ENCODE peak calls at places on chromosomes 4 and X, in five cellular contexts. H, K, D, R and L are unnamed samples.

GRCh38 chr4:132502096-132502552 is 647.0 kb upstream of the PCDH10 start:
- DNase-seq in H (no peak), K (no peak), D (no peak), R (no peak), L (no peak)

GRCh38 chr4:105909699-105910340 is 14.5 kb downstream of the NPNT start:
- DNase-seq in H (no peak), K (no peak), D (no peak), R (no peak), L (no peak)

GRCh38 chrX:118976599-118977340 is 2.4 kb downstream of the LONRF3 start:
- DNase-seq in H (peak), K (no peak), D (no peak), R (peak), L (peak)

GRCh38 chrX:13376857-13377441 is 57.1 kb upstream of the ATXN3L start:
- DNase-seq in H (peak), K (no peak), D (no peak), R (no peak), L (no peak)

GRCh38 chr4:100591156-100591876 is 73.5 kb upstream of the EMCN start:
- DNase-seq in H (no peak), K (no peak), D (no peak), R (no peak), L (no peak)

GRCh38 chr4:45063701-45064100 is 337.3 kb upstream of the GNPDA2 start:
- DNase-seq in H (peak), K (no peak), D (no peak), R (no peak), L (no peak)

GRCh38 chrX:140088438-140088837 is 123.1 kb upstream of the CXorf66 start:
- DNase-seq in H (no peak), K (no peak), D (no peak), R (no peak), L (no peak)

GRCh38 chrX:105013719-105014118 is 206.8 kb downstream of the TEX13A start:
- DNase-seq in H (no peak), K (no peak), D (no peak), R (no peak), L (no peak)

GRCh38 chr4:102263024-102263787 is 82.1 kb downstream of the SLC39A8 start:
- DNase-seq in H (peak), K (no peak), D (peak), R (peak), L (peak)

GRCh38 chrX:41781500-41781899 is 57.5 kb downstream of the GPR82 start:
- DNase-seq in H (peak), K (no peak), D (peak), R (peak), L (peak)

GRCh38 chrX:24550166-24550565 is 85.1 kb downstream of the PDK3 start:
- DNase-seq in H (no peak), K (no peak), D (no peak), R (no peak), L (no peak)

GRCh38 chrX:118736394-118737010 is 9.1 kb downstream of the IL13RA1 start:
- DNase-seq in H (no peak), K (no peak), D (no peak), R (no peak), L (no peak)

GRCh38 chr4:82643994-82644730 is 82.4 kb upstream of the TMEM150C start:
- DNase-seq in H (no peak), K (no peak), D (no peak), R (no peak), L (no peak)

GRCh38 chr4:26803462-26803861 is 57.2 kb upstream of the STIM2 start:
- DNase-seq in H (peak), K (no peak), D (no peak), R (no peak), L (no peak)

GRCh38 chr4:72084587-72085011 is 52.8 kb downstream of the NPFFR2 start:
- DNase-seq in H (no peak), K (no peak), D (no peak), R (peak), L (no peak)

GRCh38 chr4:188107931-188108843 is 1.2 kb downstream of the TRIML2 start:
- DNase-seq in H (no peak), K (peak), D (no peak), R (no peak), L (no peak)

GRCh38 chr4:6345096-6345830 is 75.6 kb downstream of the WFS1 start:
- DNase-seq in H (no peak), K (no peak), D (no peak), R (no peak), L (no peak)

GRCh38 chr4:104146048-104146447 is 348.6 kb downstream of the CXXC4 start:
- DNase-seq in H (no peak), K (no peak), D (no peak), R (no peak), L (no peak)

GRCh38 chrX:139766545-139766983 is 58.6 kb upstream of the MCF2 start:
- DNase-seq in H (no peak), K (no peak), D (no peak), R (no peak), L (peak)

GRCh38 chrX:139875831-139876230 is 57.0 kb downstream of the ATP11C start:
- DNase-seq in H (no peak), K (no peak), D (no peak), R (no peak), L (no peak)

GRCh38 chr4:75036046-75036445 is 103.1 kb downstream of the PARM1 start:
- DNase-seq in H (no peak), K (no peak), D (no peak), R (no peak), L (peak)

GRCh38 chr4:120815361-120815760 is 107.2 kb downstream of the PRDM5 start:
- DNase-seq in H (no peak), K (no peak), D (no peak), R (no peak), L (no peak)

GRCh38 chrX:36640232-36640631 is 367.9 kb upstream of the FAM47C start:
- DNase-seq in H (no peak), K (no peak), D (no peak), R (no peak), L (no peak)

GRCh38 chr4:189117426-189117825 is 823.2 kb upstream of the FRG1 start:
- DNase-seq in H (no peak), K (no peak), D (no peak), R (no peak), L (no peak)

GRCh38 chr4:72387959-72388358 is 181.1 kb downstream of the ADAMTS3 start:
- DNase-seq in H (no peak), K (no peak), D (no peak), R (no peak), L (no peak)

GRCh38 chrX:69951756-69952155 is 98.0 kb downstream of the AWAT2 start:
- DNase-seq in H (no peak), K (no peak), D (no peak), R (no peak), L (no peak)

GRCh38 chr4:3364634-3365314 is 72.0 kb downstream of the RGS12 start:
- DNase-seq in H (peak), K (peak), D (no peak), R (no peak), L (no peak)

GRCh38 chr4:121219222-121219621 is 55.1 kb upstream of the TNIP3 start:
- DNase-seq in H (no peak), K (no peak), D (no peak), R (no peak), L (no peak)

GRCh38 chr4:78119698-78120097 is 62.6 kb downstream of the FRAS1 start:
- DNase-seq in H (no peak), K (no peak), D (no peak), R (no peak), L (no peak)

GRCh38 chr4:138788857-138789256 is 226.7 kb upstream of the NOCT start:
- DNase-seq in H (no peak), K (no peak), D (no peak), R (peak), L (no peak)

GRCh38 chr4:138790993-138791392 is 224.6 kb upstream of the NOCT start:
- DNase-seq in H (no peak), K (no peak), D (no peak), R (no peak), L (no peak)

GRCh38 chr4:138789796-138790195 is 225.8 kb upstream of the NOCT start:
- DNase-seq in H (no peak), K (no peak), D (no peak), R (no peak), L (no peak)
- TF ChIP-seq GABPA in H (no peak), K (no peak), D (no peak), R (no peak), L (no peak)

GRCh38 chr4:37995981-37996770 is 36.0 kb downstream of the PTTG2 start:
- DNase-seq in H (no peak), K (peak), D (no peak), R (no peak), L (no peak)
- TF ChIP-seq GABPA in H (no peak), K (no peak), D (no peak), R (no peak), L (no peak)

GRCh38 chr4:5024673-5025072 is 5.4 kb upstream of the CYTL1 start:
- DNase-seq in H (no peak), K (no peak), D (no peak), R (no peak), L (no peak)
- TF ChIP-seq GABPA in H (no peak), K (no peak), D (no peak), R (no peak), L (no peak)

GRCh38 chr4:56655209-56655626 is 25.9 kb downstream of the HOPX start:
- DNase-seq in H (peak), K (no peak), D (no peak), R (no peak), L (no peak)
- TF ChIP-seq GABPA in H (no peak), K (no peak), D (no peak), R (no peak), L (no peak)

GRCh38 chrX:67104982-67105757 is 438.7 kb upstream of the AR start:
- DNase-seq in H (no peak), K (no peak), D (no peak), R (no peak), L (no peak)

GRCh38 chrX:67105758-67106116 is 438.1 kb upstream of the AR start:
- DNase-seq in H (no peak), K (no peak), D (no peak), R (no peak), L (no peak)

DNA sequence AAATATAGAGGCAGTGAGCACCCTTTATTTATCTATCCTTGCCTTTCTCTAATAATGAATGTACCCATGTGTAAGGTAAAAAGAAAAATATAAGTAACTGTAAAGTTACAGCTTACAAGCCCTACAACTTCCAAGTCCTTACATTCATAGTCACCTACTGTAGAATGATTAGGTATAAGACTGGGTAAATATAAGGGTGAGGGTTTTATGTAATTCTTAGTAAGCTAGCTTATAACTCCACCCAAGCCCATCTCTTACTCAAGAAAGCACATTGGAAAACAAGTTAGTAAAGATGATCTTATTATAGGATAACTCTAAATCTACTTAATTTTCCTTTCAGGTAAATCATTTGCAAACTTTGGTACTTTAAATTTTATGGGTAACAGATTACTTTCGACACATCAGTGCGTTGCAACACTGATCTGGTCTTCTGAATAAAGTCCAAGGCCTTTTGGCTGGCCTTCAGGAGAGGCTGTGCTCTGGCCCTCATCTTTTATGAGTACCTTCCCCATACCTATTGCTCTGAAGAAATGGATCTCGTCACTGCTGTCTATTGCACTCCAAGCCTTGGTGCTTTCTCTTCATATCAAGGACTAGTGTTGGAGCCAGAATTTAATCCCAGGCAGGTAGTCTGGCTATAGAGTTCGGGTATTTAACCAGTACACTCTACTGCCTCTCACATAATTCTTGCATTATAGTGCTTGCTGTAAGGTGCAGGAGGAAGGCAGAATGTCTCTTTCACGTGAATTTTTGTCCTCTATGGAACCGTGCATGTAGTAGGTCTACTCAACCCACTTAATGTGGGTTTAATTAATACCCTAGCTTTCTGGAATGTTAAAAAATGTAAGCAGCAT is 443.6 kb upstream of the AR start:
- DNase-seq in H (no peak), K (no peak), D (no peak), R (no peak), L (no peak)
- TF ChIP-seq GABPA in H (no peak), K (no peak), D (no peak), R (no peak), L (no peak)

DNA sequence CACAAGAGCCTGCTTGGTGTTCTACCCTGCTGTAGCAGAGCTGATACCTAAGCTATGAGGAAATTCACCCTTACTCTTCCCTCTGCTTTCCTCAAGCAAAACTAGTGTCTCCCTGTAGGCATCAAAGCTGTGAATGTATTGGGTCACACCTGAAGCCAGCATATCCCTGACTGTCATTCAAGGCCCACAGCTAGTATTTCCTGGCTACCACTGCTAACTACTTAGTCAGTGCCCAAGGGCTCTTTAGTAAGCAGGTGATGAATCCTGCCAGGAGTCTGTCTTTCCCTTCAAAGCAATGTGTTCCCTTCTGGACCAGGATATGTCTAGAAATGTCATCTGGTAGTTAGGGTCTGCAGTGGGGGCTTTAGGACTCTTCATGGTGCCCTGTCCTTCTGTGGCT is 125.7 kb downstream of the RPA4 start:
- DNase-seq in H (no peak), K (no peak), D (no peak), R (no peak), L (no peak)
- TF ChIP-seq GABPA in H (no peak), K (no peak), D (no peak), R (no peak), L (no peak)

DNA sequence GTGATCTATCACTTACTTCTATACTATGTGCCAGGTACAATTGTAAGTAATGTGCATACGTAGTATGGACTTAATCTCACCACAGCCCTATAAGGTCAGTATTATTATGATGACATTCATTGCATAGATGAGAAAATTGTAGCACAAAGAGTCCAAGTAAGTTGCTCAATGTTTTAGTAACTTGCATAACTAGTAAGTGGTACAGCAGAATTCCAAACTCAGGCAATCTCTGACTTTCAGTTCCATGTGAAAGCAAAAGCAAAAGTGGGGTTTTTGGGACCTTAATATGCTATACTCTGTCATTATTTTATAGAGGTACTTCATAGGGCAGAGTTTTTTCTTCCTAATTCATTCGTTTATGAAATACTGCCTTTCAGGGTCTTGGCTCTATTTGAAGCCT is 188.8 kb upstream of the VEGFC start:
- DNase-seq in H (no peak), K (no peak), D (no peak), R (no peak), L (no peak)
- TF ChIP-seq GABPA in H (no peak), K (no peak), D (no peak), R (no peak), L (no peak)

GRCh38 chr4:8732681-8733243 is 138.9 kb downstream of the HMX1 start:
- DNase-seq in H (no peak), K (no peak), D (no peak), R (no peak), L (no peak)

GRCh38 chr4:8732092-8732491 is 139.5 kb downstream of the CPZ start:
- DNase-seq in H (no peak), K (no peak), D (no peak), R (no peak), L (no peak)

GRCh38 chr4:8730681-8731080 is 138.1 kb downstream of the CPZ start:
- DNase-seq in H (no peak), K (no peak), D (no peak), R (no peak), L (no peak)

GRCh38 chr4:8730159-8730558 is 137.6 kb downstream of the CPZ start:
- DNase-seq in H (no peak), K (no peak), D (no peak), R (no peak), L (no peak)

DNA sequence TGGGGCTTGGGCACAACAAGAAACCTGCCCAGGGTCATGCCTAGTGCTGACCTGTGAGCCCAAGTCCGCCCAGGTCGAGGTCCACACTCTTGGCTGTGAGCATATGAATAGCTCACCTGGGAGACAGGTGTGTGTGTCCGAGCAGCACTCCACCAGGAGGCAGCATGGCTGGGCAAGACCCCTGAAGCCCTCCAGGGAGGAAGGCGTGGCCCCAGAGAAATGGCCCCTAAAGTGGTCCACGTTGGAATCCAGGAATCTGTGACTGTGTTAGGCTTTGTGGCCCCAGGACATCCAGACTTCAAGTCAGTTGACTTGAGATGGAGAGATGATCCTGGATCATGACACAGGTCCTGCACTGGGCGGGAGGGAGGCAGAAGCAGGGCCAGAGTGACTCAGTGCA is 138.8 kb downstream of the CPZ start:
- DNase-seq in H (no peak), K (no peak), D (no peak), R (no peak), L (no peak)
- TF ChIP-seq GABPA in H (no peak), K (no peak), D (no peak), R (no peak), L (no peak)